ENCODE peak calls at places on chromosomes 12 and 14, in eight cellular contexts. H is tibial artery, E is endothelial cell of umbilical vein, F is OCI-LY7, T is lower lobe of right lung, X is mesenchymal stem cell, Z is mucosa of descending colon, U is BE2C. N is an unnamed sample. For H3K4me1, the result is how much of the 10 kb centered on the place peaks cover.

GRCh38 chr14:100739306-100739705 is 12.6 kb downstream of the DLK1 start:
- DNase-seq in H (no peak), E (no peak), F (no peak), T (no peak), X (no peak), Z (no peak), U (no peak), N (no peak)

GRCh38 chr12:70853326-70853725 is 67.2 kb downstream of the PTPRR start:
- DNase-seq in H (peak), E (no peak), F (no peak), T (no peak), X (peak), Z (no peak), U (no peak), N (no peak)

GRCh38 chr12:89709994-89710872 is 1.6 kb upstream of the ATP2B1 start:
- DNase-seq in H (peak), E (no peak), F (peak), T (peak), X (no peak), Z (peak), U (peak), N (peak)

GRCh38 chr14:105863296-105864108 is 337.1 kb downstream of the TMEM121 start:
- DNase-seq in H (peak), E (no peak), F (peak), T (no peak), X (no peak), Z (peak), U (peak), N (peak)

GRCh38 chr14:100663528-100664052 is 63.1 kb upstream of the DLK1 start:
- DNase-seq in H (no peak), E (no peak), F (no peak), T (no peak), X (no peak), Z (no peak), U (no peak), N (no peak)

GRCh38 chr14:72479471-72479931 is 414.4 kb downstream of the DPF3 start:
- DNase-seq in H (no peak), E (no peak), F (no peak), T (no peak), X (no peak), Z (no peak), U (no peak), N (no peak)

GRCh38 chr14:33774866-33775519 is 175.9 kb downstream of the EGLN3 start:
- DNase-seq in H (no peak), E (peak), F (no peak), T (no peak), X (no peak), Z (no peak), U (no peak), N (no peak)

GRCh38 chr12:53344824-53345485 is 8.8 kb upstream of the SP7 start:
- DNase-seq in H (peak), E (peak), F (peak), T (peak), X (peak), Z (peak), U (peak), N (peak)

GRCh38 chr12:8943565-8944186 is 5.8 kb downstream of the M6PR start:
- DNase-seq in H (no peak), E (no peak), F (no peak), T (no peak), X (no peak), Z (no peak), U (no peak), N (no peak)

GRCh38 chr14:81676395-81676794 is 142.7 kb upstream of the SEL1L start:
- DNase-seq in H (no peak), E (no peak), F (no peak), T (no peak), X (no peak), Z (no peak), U (no peak), N (no peak)

GRCh38 chr12:47085815-47086252 is 6.1 kb upstream of the AMIGO2 start:
- DNase-seq in H (no peak), E (peak), F (no peak), T (no peak), X (peak), Z (no peak), U (no peak), N (peak)

GRCh38 chr12:87870061-87870460 is 159.1 kb downstream of the C12orf50 start:
- DNase-seq in H (no peak), E (no peak), F (no peak), T (no peak), X (peak), Z (no peak), U (no peak), N (no peak)

GRCh38 chr14:44970907-44971306 is 8.9 kb downstream of the TOGARAM1 start:
- DNase-seq in H (no peak), E (no peak), F (no peak), T (no peak), X (no peak), Z (no peak), U (no peak), N (no peak)

GRCh38 chr12:46679754-46680153 is 146.0 kb downstream of the SLC38A4 start:
- DNase-seq in H (no peak), E (no peak), F (no peak), T (no peak), X (no peak), Z (no peak), U (no peak), N (no peak)

GRCh38 chr12:112901271-112901670 is 5.5 kb upstream of the OAS1 start:
- DNase-seq in H (no peak), E (peak), F (no peak), T (no peak), X (no peak), Z (peak), U (peak), N (peak)

GRCh38 chr14:39491134-39491541 is 58.9 kb upstream of the FBXO33 start:
- DNase-seq in H (no peak), E (peak), F (peak), T (no peak), X (peak), Z (no peak), U (no peak), N (no peak)

GRCh38 chr12:75790219-75790618 is 241.4 kb downstream of the PHLDA1 start:
- DNase-seq in H (no peak), E (no peak), F (no peak), T (no peak), X (no peak), Z (no peak), U (no peak), N (no peak)

GRCh38 chr14:99514552-99515300 is 33.5 kb downstream of the CCNK start:
- DNase-seq in H (no peak), E (no peak), F (no peak), T (peak), X (no peak), Z (no peak), U (peak), N (no peak)

GRCh38 chr12:119725523-119725922 is 57.6 kb downstream of the PRKAB1 start:
- DNase-seq in H (no peak), E (no peak), F (no peak), T (no peak), X (no peak), Z (no peak), U (no peak), N (no peak)

GRCh38 chr12:68001486-68002466 is 12.5 kb downstream of the IFNG-AS1 start:
- DNase-seq in H (no peak), E (peak), F (peak), T (no peak), X (peak), Z (no peak), U (no peak), N (no peak)

GRCh38 chr14:79643132-79643531 is 568.2 kb downstream of the DIO2 start:
- DNase-seq in H (no peak), E (no peak), F (no peak), T (no peak), X (no peak), Z (no peak), U (no peak), N (no peak)

GRCh38 chr14:57512221-57512620 is 18.6 kb upstream of the CCDC198 start:
- DNase-seq in H (no peak), E (no peak), F (no peak), T (no peak), X (no peak), Z (no peak), U (no peak), N (no peak)

GRCh38 chr12:104953323-104953722 is 4.8 kb downstream of the SLC41A2 start:
- DNase-seq in H (no peak), E (peak), F (no peak), T (no peak), X (no peak), Z (no peak), U (no peak), N (no peak)

GRCh38 chr12:26097046-26097878 is 27.6 kb downstream of the BHLHE41 start:
- DNase-seq in H (peak), E (peak), F (peak), T (peak), X (peak), Z (no peak), U (peak), N (peak)

GRCh38 chr12:67921286-67921685 is 68.0 kb upstream of the IFNG-AS1 start:
- DNase-seq in H (no peak), E (no peak), F (no peak), T (no peak), X (no peak), Z (no peak), U (no peak), N (no peak)

GRCh38 chr12:25972783-25973182 is 14.3 kb downstream of the RASSF8 start:
- DNase-seq in H (peak), E (no peak), F (no peak), T (no peak), X (no peak), Z (no peak), U (no peak), N (no peak)

GRCh38 chr12:100951756-100952155 is 157.2 kb downstream of the ANO4 start:
- DNase-seq in H (no peak), E (no peak), F (no peak), T (no peak), X (no peak), Z (no peak), U (no peak), N (no peak)

GRCh38 chr12:109455706-109456105 is 21.4 kb downstream of the KCTD10 start:
- DNase-seq in H (no peak), E (no peak), F (no peak), T (no peak), X (no peak), Z (no peak), U (no peak), N (no peak)

GRCh38 chr14:26392498-26392897 is 205.3 kb downstream of the NOVA1 start:
- DNase-seq in H (no peak), E (no peak), F (no peak), T (no peak), X (no peak), Z (no peak), U (no peak), N (no peak)

GRCh38 chr12:131844140-131844539 is 15.9 kb downstream of the MMP17 start:
- DNase-seq in H (no peak), E (no peak), F (no peak), T (no peak), X (no peak), Z (no peak), U (no peak), N (no peak)

GRCh38 chr12:15151141-15152091 is 69.8 kb downstream of the RERG start:
- DNase-seq in H (no peak), E (peak), F (peak), T (no peak), X (peak), Z (no peak), U (peak), N (no peak)

GRCh38 chr12:535396-535795 is 75.7 kb downstream of the B4GALNT3 start:
- DNase-seq in H (no peak), E (no peak), F (no peak), T (no peak), X (no peak), Z (no peak), U (no peak), N (no peak)

GRCh38 chr12:131057722-131058515 is 104.2 kb downstream of the ADGRD1 start:
- DNase-seq in H (peak), E (no peak), F (no peak), T (no peak), X (no peak), Z (no peak), U (no peak), N (no peak)

GRCh38 chr14:69493791-69494190 is 9.3 kb downstream of the PLEKHD1 start:
- DNase-seq in H (no peak), E (no peak), F (no peak), T (no peak), X (no peak), Z (no peak), U (no peak), N (no peak)

GRCh38 chr14:54338696-54339317 is 58.0 kb upstream of the CDKN3 start:
- DNase-seq in H (no peak), E (peak), F (no peak), T (no peak), X (peak), Z (no peak), U (no peak), N (no peak)

GRCh38 chr12:102350070-102350469 is 130.3 kb downstream of the IGF1 start:
- DNase-seq in H (no peak), E (no peak), F (no peak), T (no peak), X (no peak), Z (no peak), U (no peak), N (no peak)

GRCh38 chr12:113221181-113221996 is at the start of gene TPCN1:
- DNase-seq in H (peak), E (peak), F (peak), T (peak), X (peak), Z (peak), U (peak), N (peak)

DNA sequence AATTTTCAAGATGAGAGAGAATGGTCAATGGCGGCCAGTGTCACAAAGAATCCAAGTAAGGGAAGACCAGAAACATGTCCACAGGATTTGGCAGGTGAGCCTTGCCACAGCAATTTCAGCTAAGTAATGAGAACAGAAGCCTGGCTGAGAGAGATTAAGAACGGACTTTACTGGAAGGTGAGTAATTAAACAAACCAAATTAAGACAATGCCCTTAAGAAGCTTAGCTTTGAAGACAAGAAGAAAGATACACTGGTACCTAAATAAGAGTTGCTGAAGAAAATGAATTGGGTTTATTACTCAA is 145.4 kb upstream of the PLEKHG7 start:
- DNase-seq in H (no peak), E (no peak), F (no peak), T (no peak), X (no peak), Z (no peak), U (no peak), N (no peak)
- H3K4me1 ChIP-seq in H (under half), E (under half), F (under half), T (under half), X (under half), Z (under half), U (under half), N (under half)

GRCh38 chr12:106754331-106754730 is 20.2 kb upstream of the RIC8B start:
- DNase-seq in H (no peak), E (no peak), F (no peak), T (no peak), X (no peak), Z (no peak), U (no peak), N (no peak)

GRCh38 chr12:106760184-106760531 is 14.3 kb upstream of the RIC8B start:
- DNase-seq in H (no peak), E (no peak), F (peak), T (peak), X (peak), Z (no peak), U (no peak), N (peak)

GRCh38 chr12:106757623-106758348 is 16.7 kb upstream of the RIC8B start:
- DNase-seq in H (no peak), E (no peak), F (peak), T (no peak), X (no peak), Z (no peak), U (no peak), N (no peak)

GRCh38 chr12:106759526-106760183 is 14.8 kb upstream of the RIC8B start:
- DNase-seq in H (peak), E (no peak), F (no peak), T (no peak), X (no peak), Z (no peak), U (no peak), N (no peak)

GRCh38 chr12:106758349-106758951 is 16.0 kb upstream of the RIC8B start:
- DNase-seq in H (no peak), E (no peak), F (no peak), T (no peak), X (no peak), Z (no peak), U (no peak), N (no peak)
- H3K4me3 ChIP-seq in H (no peak), E (no peak), F (no peak), T (no peak), X (no peak), Z (no peak), U (no peak), N (no peak)

GRCh38 chr12:65640489-65640901 is 183.8 kb upstream of the HMGA2 start:
- DNase-seq in H (peak), E (no peak), F (no peak), T (no peak), X (peak), Z (no peak), U (no peak), N (no peak)
- H3K4me1 ChIP-seq in H (under half), E (under half), F (under half), T (under half), X (under half), Z (under half), U (under half), N (under half)

GRCh38 chr14:96804821-96805374 is 7.7 kb downstream of the VRK1 start:
- DNase-seq in H (no peak), E (no peak), F (no peak), T (no peak), X (no peak), Z (no peak), U (no peak), N (no peak)
- H3K4me3 ChIP-seq in H (no peak), E (no peak), F (no peak), T (no peak), X (peak), Z (no peak), U (no peak), N (no peak)

GRCh38 chr14:68231832-68232642 is 412.5 kb downstream of the RAD51B start:
- DNase-seq in H (no peak), E (peak), F (no peak), T (no peak), X (peak), Z (no peak), U (no peak), N (no peak)
- H3K4me1 ChIP-seq in H (under half), E (under half), F (under half), T (under half), X (under half), Z (under half), U (under half), N (under half)

GRCh38 chr12:111428081-111428727 is 22.5 kb downstream of the SH2B3 start:
- DNase-seq in H (no peak), E (no peak), F (no peak), T (no peak), X (no peak), Z (peak), U (no peak), N (no peak)
- H3K4me3 ChIP-seq in H (no peak), E (no peak), F (no peak), T (no peak), X (no peak), Z (no peak), U (no peak), N (no peak)

GRCh38 chr14:90507428-90507827 is 110.6 kb downstream of the CALM1 start:
- DNase-seq in H (no peak), E (no peak), F (no peak), T (no peak), X (no peak), Z (no peak), U (no peak), N (no peak)
- H3K4me1 ChIP-seq in H (under half), E (under half), F (under half), T (under half), X (under half), Z (under half), U (under half), N (under half)

GRCh38 chr12:116199160-116199559 is 78.3 kb downstream of the MED13L start:
- DNase-seq in H (no peak), E (no peak), F (no peak), T (no peak), X (no peak), Z (no peak), U (no peak), N (no peak)

GRCh38 chr12:116196226-116196625 is 81.3 kb downstream of the MED13L start:
- DNase-seq in H (no peak), E (no peak), F (no peak), T (no peak), X (no peak), Z (no peak), U (no peak), N (no peak)

GRCh38 chr12:116196752-116197718 is 80.5 kb downstream of the MED13L start:
- DNase-seq in H (no peak), E (no peak), F (no peak), T (no peak), X (peak), Z (no peak), U (peak), N (no peak)

GRCh38 chr12:116189692-116190091 is 87.8 kb downstream of the MED13L start:
- DNase-seq in H (no peak), E (no peak), F (no peak), T (no peak), X (no peak), Z (no peak), U (no peak), N (no peak)

DNA sequence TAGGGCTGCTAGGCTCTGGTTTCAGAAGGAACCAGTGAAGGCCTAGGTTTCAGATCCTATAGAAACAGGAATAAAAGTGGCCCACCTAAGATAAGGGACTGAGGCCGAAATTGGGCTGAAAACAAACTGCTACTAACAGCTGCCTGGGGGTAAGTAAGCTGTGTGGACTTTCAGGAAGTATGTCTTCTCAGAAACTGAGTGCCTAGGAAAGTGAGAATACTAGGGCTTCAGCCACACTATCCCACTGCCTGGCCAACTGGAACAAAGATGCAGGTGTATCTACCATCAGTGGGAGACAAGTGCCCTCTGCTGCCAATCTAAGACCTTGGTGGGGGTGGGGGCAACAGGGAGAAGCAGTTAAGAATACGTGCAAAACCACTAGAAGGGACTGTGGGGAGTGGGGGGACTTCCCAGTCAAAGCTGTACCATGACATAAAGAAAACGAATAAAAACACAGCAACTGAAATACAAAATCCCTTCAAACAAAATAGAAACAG is 82.5 kb downstream of the MED13L start:
- DNase-seq in H (no peak), E (no peak), F (peak), T (no peak), X (no peak), Z (no peak), U (no peak), N (no peak)
- H3K4me3 ChIP-seq in H (no peak), E (no peak), F (peak), T (no peak), X (no peak), Z (no peak), U (no peak), N (no peak)

DNA sequence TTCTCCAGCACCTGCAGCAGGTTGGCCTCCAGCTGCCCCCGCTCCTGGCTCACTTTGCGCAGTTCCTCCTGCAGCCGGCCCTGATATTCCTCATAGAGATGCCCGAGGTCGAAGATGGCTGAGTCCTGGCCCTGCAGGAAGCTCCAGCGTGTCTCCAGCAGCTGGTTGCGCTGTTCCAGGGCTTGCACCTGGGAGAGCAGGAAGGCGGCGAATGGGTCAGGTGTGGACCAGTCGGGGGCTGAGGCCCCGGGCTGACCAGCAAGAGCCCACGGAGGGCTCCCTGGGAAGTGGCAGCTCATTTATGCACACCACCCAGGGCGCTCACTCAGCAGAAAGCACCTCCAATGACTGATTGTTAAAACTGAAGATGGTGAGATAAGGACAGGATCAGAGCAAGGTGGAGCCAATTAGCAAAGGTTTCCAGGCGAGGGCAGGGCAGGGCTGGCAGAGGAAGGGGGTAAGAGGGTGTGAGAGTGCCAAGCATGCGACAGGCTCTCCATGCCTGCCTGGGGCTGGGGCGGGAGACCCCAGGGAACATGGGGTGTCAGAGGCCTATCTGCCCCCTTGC is 6.3 kb downstream of the KRT80 start:
- DNase-seq in H (no peak), E (no peak), F (no peak), T (no peak), X (no peak), Z (no peak), U (no peak), N (no peak)
- H3K4me1 ChIP-seq in H (under half), E (half or more), F (under half), T (under half), X (half or more), Z (under half), U (half or more), N (under half)